ENCODE peak calls at places on chromosomes 5 and 9, in five cellular contexts. V is HCT116, S is K562, M is SK-N-SH, G is GM12878. X is an unnamed sample.

GRCh38 chr5:138096363-138096762 is 12.5 kb downstream of the WNT8A start:
- DNase-seq in V (no peak), S (no peak), M (no peak), G (no peak), X (no peak)

GRCh38 chr9:136943291-136944093 is 1.0 kb downstream of the FBXW5 start:
- DNase-seq in V (no peak), S (peak), M (peak), G (no peak), X (peak)

GRCh38 chr5:12272389-12272788 is 368.1 kb upstream of the CTNND2 start:
- DNase-seq in V (no peak), S (no peak), M (no peak), G (no peak), X (peak)

GRCh38 chr9:119375892-119376291 is 6.7 kb upstream of the BRINP1 start:
- DNase-seq in V (peak), S (peak), M (peak), G (no peak), X (peak)

GRCh38 chr9:96136992-96137665 is 164.8 kb downstream of the HSD17B3 start:
- DNase-seq in V (no peak), S (no peak), M (no peak), G (peak), X (no peak)

GRCh38 chr5:54867310-54867944 is 118.0 kb downstream of the ESM1 start:
- DNase-seq in V (peak), S (peak), M (peak), G (no peak), X (peak)

GRCh38 chr5:34562791-34563190 is 93.3 kb upstream of the RAI14 start:
- DNase-seq in V (no peak), S (no peak), M (no peak), G (no peak), X (no peak)

GRCh38 chr5:122352331-122352730 is 40.3 kb downstream of the SNCAIP start:
- DNase-seq in V (no peak), S (no peak), M (no peak), G (no peak), X (no peak)

GRCh38 chr9:71965403-71965802 is 54.0 kb downstream of the C9orf85 start:
- DNase-seq in V (no peak), S (no peak), M (no peak), G (no peak), X (no peak)

GRCh38 chr9:95499847-95500246 is 16.9 kb downstream of the PTCH1 start:
- DNase-seq in V (no peak), S (no peak), M (peak), G (no peak), X (peak)

GRCh38 chr9:33620738-33621439 is 96.8 kb downstream of the ANKRD18B start:
- DNase-seq in V (no peak), S (no peak), M (no peak), G (no peak), X (peak)

GRCh38 chr5:6547498-6547897 is 85.3 kb downstream of the NSUN2 start:
- DNase-seq in V (no peak), S (no peak), M (no peak), G (no peak), X (no peak)

GRCh38 chr9:77909306-77909705 is 122.3 kb downstream of the GNAQ start:
- DNase-seq in V (no peak), S (no peak), M (no peak), G (no peak), X (no peak)

GRCh38 chr5:79992891-79993290 is 1.8 kb upstream of the MTX3 start:
- DNase-seq in V (no peak), S (no peak), M (no peak), G (no peak), X (no peak)

GRCh38 chr5:141567513-141568117 is 51.2 kb downstream of the DIAPH1 start:
- DNase-seq in V (no peak), S (peak), M (peak), G (no peak), X (no peak)

GRCh38 chr5:109697339-109697738 is 7.6 kb downstream of the MAN2A1 start:
- DNase-seq in V (no peak), S (no peak), M (no peak), G (no peak), X (no peak)

GRCh38 chr5:127176769-127177168 is 103.5 kb upstream of the C5orf63 start:
- DNase-seq in V (no peak), S (no peak), M (no peak), G (no peak), X (no peak)

GRCh38 chr5:175494271-175495183 is 16.2 kb downstream of the SFXN1 start:
- DNase-seq in V (no peak), S (no peak), M (no peak), G (no peak), X (no peak)

GRCh38 chr5:76788362-76788761 is 30.5 kb upstream of the F2RL1 start:
- DNase-seq in V (no peak), S (no peak), M (no peak), G (no peak), X (no peak)

GRCh38 chr5:134189031-134189430 is 12.3 kb upstream of the SKP1 start:
- DNase-seq in V (no peak), S (no peak), M (no peak), G (no peak), X (no peak)

GRCh38 chr5:180441577-180441976 is 52.6 kb upstream of the CNOT6 start:
- DNase-seq in V (no peak), S (no peak), M (no peak), G (no peak), X (no peak)

GRCh38 chr5:33032161-33033085 is 321.3 kb downstream of the NPR3 start:
- DNase-seq in V (no peak), S (no peak), M (no peak), G (no peak), X (no peak)

GRCh38 chr9:133677126-133678010 is 41.2 kb downstream of the DBH start:
- DNase-seq in V (no peak), S (no peak), M (no peak), G (no peak), X (no peak)

GRCh38 chr5:95808686-95809413 is 13.7 kb downstream of the GLRX start:
- DNase-seq in V (no peak), S (no peak), M (no peak), G (peak), X (no peak)

GRCh38 chr9:126147186-126147585 is 179.4 kb upstream of the MVB12B start:
- DNase-seq in V (no peak), S (no peak), M (peak), G (no peak), X (no peak)

GRCh38 chr5:54186912-54187445 is 123.4 kb downstream of the ARL15 start:
- DNase-seq in V (no peak), S (no peak), M (no peak), G (no peak), X (no peak)

GRCh38 chr9:129177443-129177790 is 644 bp downstream of the IER5L start:
- DNase-seq in V (no peak), S (peak), M (peak), G (no peak), X (peak)

GRCh38 chr5:39055760-39056393 is 18.3 kb downstream of the RICTOR start:
- DNase-seq in V (no peak), S (no peak), M (no peak), G (no peak), X (peak)

GRCh38 chr9:87793292-87793691 is 67.4 kb downstream of the CTSL start:
- DNase-seq in V (no peak), S (peak), M (no peak), G (no peak), X (no peak)

GRCh38 chr5:178115136-178115834 is 2.0 kb downstream of the N4BP3 start:
- DNase-seq in V (no peak), S (no peak), M (no peak), G (no peak), X (no peak)

GRCh38 chr5:143696920-143697319 is 115.0 kb upstream of the HMHB1 start:
- DNase-seq in V (no peak), S (no peak), M (no peak), G (no peak), X (peak)

GRCh38 chr5:142770650-142771609 is 753 bp downstream of the ARHGAP26 start:
- DNase-seq in V (no peak), S (peak), M (peak), G (no peak), X (peak)

GRCh38 chr9:34370970-34371880 is 5.5 kb downstream of the MYORG start:
- DNase-seq in V (no peak), S (no peak), M (no peak), G (no peak), X (no peak)

DNA sequence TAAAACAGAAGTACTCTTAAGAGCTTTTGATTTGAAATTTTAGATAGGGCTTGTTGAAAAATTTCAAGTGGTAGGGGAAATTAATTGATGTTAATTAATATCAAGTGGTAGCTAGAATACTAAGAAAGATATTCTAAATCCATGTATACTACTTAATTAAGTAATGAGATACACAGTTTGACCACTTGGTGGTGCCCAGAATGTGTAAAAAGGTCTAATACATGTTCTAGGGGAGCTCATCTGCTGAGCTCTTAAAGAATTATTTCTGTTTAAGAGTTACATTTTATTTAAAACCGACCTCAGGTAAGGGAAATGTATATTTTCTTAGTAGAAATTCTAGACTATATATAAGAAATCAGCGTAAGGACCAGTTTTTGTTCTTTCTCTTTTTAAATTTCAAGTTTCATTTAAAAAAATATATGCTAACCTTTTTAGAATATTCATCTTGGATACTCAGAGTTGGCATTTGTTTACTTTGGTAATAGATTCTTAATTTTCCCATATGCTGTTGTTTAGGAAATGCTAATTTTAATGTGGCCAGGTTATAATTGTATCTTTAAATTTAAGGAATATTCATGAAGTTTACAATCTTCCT is 61.5 kb downstream of the LNPEP start:
- DNase-seq in V (peak), S (peak), M (peak), G (no peak), X (peak)
- TF ChIP-seq JUND in V (no peak), S (no peak), M (no peak), G (no peak), X (no peak)

GRCh38 chr9:19550009-19550408 is 141.2 kb downstream of the ACER2 start:
- DNase-seq in V (no peak), S (no peak), M (no peak), G (no peak), X (no peak)

GRCh38 chr9:19553441-19553840 is 144.6 kb downstream of the ACER2 start:
- DNase-seq in V (no peak), S (no peak), M (no peak), G (no peak), X (no peak)

GRCh38 chr9:19552282-19552681 is 143.5 kb downstream of the ACER2 start:
- DNase-seq in V (no peak), S (no peak), M (no peak), G (no peak), X (no peak)

GRCh38 chr9:19552693-19553092 is 143.9 kb downstream of the ACER2 start:
- DNase-seq in V (no peak), S (no peak), M (no peak), G (no peak), X (peak)

DNA sequence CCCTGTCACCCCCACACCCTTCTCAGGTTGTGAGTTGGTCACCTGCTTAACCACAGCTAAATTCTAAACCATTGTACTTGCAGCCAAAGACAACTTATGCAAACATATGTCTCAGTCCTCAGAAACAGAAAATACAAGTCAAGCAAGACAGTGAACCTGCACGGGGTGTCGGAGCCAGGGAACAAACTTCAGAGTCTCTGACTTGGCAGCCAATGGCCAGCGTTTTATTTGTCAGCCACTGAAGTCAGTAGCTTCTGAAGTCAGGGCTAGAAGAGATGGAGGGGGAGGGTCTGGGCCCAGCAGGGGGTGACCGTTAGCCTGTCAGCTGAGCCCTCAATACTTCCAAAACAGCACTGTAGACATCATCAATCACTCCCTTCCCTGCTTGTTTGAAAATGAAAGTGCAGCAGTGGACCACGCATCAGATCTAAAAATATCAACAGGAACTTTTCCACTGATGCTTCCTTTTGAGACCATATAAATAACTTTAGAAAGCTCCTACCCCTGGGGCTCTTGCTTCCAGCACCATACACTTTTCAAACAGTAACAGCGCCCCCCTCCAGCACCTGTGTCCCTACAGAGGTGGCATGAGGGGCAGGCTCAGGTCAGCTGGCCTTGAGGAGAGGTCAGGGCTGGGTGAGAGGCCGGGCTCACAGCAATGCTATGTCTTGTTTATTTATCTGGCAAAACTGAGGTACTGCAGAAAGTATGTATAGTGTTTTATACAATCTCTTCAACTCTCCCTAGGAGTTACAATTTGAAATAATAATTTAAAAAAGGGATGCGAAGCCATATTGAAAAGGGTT is 142.5 kb downstream of the ACER2 start:
- DNase-seq in V (no peak), S (no peak), M (no peak), G (peak), X (no peak)
- TF ChIP-seq JUND in V (no peak), S (no peak), M (no peak), G (no peak), X (no peak)

GRCh38 chr9:132585954-132586829 is 3.8 kb downstream of the BARHL1 start:
- DNase-seq in V (no peak), S (no peak), M (peak), G (no peak), X (no peak)

GRCh38 chr9:132587484-132587858 is 5.1 kb downstream of the BARHL1 start:
- DNase-seq in V (no peak), S (no peak), M (no peak), G (no peak), X (no peak)

GRCh38 chr9:132588501-132589147 is 6.2 kb downstream of the BARHL1 start:
- DNase-seq in V (no peak), S (no peak), M (peak), G (no peak), X (no peak)

GRCh38 chr9:132588098-132588497 is 5.7 kb downstream of the BARHL1 start:
- DNase-seq in V (no peak), S (no peak), M (no peak), G (no peak), X (no peak)

GRCh38 chr9:132586830-132587483 is 4.6 kb downstream of the BARHL1 start:
- DNase-seq in V (no peak), S (no peak), M (peak), G (no peak), X (no peak)
- TF ChIP-seq JUND in V (no peak), S (no peak), M (no peak), G (no peak), X (no peak)

GRCh38 chr9:36950389-36950788 is 83.7 kb downstream of the PAX5 start:
- DNase-seq in V (no peak), S (no peak), M (no peak), G (no peak), X (no peak)
- TF ChIP-seq JUND in V (no peak), S (no peak), M (no peak), G (no peak), X (no peak)

GRCh38 chr5:176884571-176884890 is 14.6 kb downstream of the HK3 start:
- DNase-seq in V (no peak), S (no peak), M (no peak), G (no peak), X (no peak)

GRCh38 chr5:176888865-176889165 is 10.3 kb downstream of the HK3 start:
- DNase-seq in V (no peak), S (no peak), M (no peak), G (no peak), X (no peak)

GRCh38 chr5:176888016-176888864 is 10.9 kb downstream of the HK3 start:
- DNase-seq in V (no peak), S (no peak), M (no peak), G (no peak), X (no peak)

GRCh38 chr5:176887252-176887849 is 11.8 kb downstream of the HK3 start:
- DNase-seq in V (no peak), S (no peak), M (peak), G (no peak), X (no peak)

GRCh38 chr5:176886336-176887251 is 12.6 kb downstream of the HK3 start:
- DNase-seq in V (no peak), S (no peak), M (no peak), G (no peak), X (no peak)
- TF ChIP-seq JUND in V (no peak), S (no peak), M (no peak), G (no peak), X (no peak)

GRCh38 chr5:125326114-125326513 is 579.7 kb upstream of the ZNF608 start:
- DNase-seq in V (no peak), S (no peak), M (peak), G (no peak), X (no peak)
- TF ChIP-seq JUND in V (no peak), S (no peak), M (peak), G (no peak), X (no peak)

GRCh38 chr5:108379722-108380530 is 2.0 kb downstream of the FBXL17 start:
- DNase-seq in V (no peak), S (no peak), M (no peak), G (no peak), X (no peak)
- TF ChIP-seq JUND in V (no peak), S (no peak), M (no peak), G (no peak), X (no peak)

GRCh38 chr9:135278586-135278985 is 191.1 kb downstream of the OLFM1 start:
- DNase-seq in V (no peak), S (no peak), M (no peak), G (no peak), X (no peak)
- TF ChIP-seq JUND in V (no peak), S (no peak), M (no peak), G (no peak), X (no peak)

DNA sequence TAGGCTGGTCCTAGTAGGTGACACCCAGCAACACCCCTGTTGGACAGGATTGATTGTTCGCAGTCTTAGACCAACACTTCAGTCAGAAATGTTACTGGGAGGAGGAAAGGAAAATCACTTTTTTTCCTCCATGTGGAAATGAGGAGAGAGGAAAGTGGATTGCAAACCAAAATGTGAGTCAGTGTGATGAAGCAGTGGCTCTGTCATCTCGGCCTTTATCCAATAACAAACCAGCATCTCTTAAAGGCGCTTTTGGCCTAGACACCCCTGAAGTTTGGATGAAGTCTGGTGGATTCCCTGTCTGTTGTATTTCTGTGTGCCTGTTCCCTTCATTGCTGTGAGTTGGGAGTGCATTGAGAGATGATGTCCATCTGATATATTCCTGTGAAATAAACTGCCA is 16.7 kb downstream of the SLC46A2 start:
- DNase-seq in V (no peak), S (no peak), M (no peak), G (no peak), X (no peak)
- TF ChIP-seq JUND in V (no peak), S (no peak), M (no peak), G (no peak), X (no peak)

GRCh38 chr5:173315495-173316352 is 12.5 kb downstream of the STC2 start:
- DNase-seq in V (no peak), S (no peak), M (peak), G (no peak), X (no peak)
- TF ChIP-seq JUND in V (peak), S (no peak), M (no peak), G (no peak), X (peak)

X was measured in T47D.